ENCODE peak calls at places on chromosomes 2 and 18, in seven cellular contexts. U is A549, G is body of pancreas, Q is A673, P is heart left ventricle, D is small intestine, I is aorta. A is an unnamed sample.

GRCh38 chr2:72325592-72326422 is 178.1 kb upstream of the CYP26B1 start:
- DNase-seq in G (peak), I (no peak), U (peak), Q (peak), P (no peak), D (peak), A (peak)

GRCh38 chr2:21008014-21008789 is 35.7 kb downstream of the APOB start:
- DNase-seq in D (no peak), U (no peak), G (no peak), I (no peak), P (no peak), Q (no peak), A (no peak)

GRCh38 chr2:224655006-224655537 is 61.1 kb downstream of the CCDC195 start:
- DNase-seq in U (no peak), I (no peak), G (no peak), D (no peak), Q (no peak), P (no peak), A (no peak)

GRCh38 chr2:232335859-232336215 is 42.7 kb upstream of the ALPP start:
- DNase-seq in P (no peak), Q (no peak), I (no peak), D (no peak), G (peak), U (no peak), A (peak)

GRCh38 chr2:84493494-84493893 is 22.8 kb upstream of the DNAH6 start:
- DNase-seq in Q (peak), P (no peak), G (no peak), D (no peak), U (peak), I (no peak), A (no peak)

GRCh38 chr2:172734711-172735645 is 667 bp upstream of the RAPGEF4 start:
- DNase-seq in U (no peak), I (no peak), Q (no peak), G (peak), P (no peak), D (no peak), A (no peak)

GRCh38 chr2:130808482-130809268 is 28.0 kb upstream of the ARHGEF4 start:
- DNase-seq in P (no peak), G (no peak), Q (no peak), I (no peak), U (peak), D (no peak), A (no peak)

GRCh38 chr2:120847700-120848321 is 112.1 kb downstream of the GLI2 start:
- DNase-seq in Q (peak), U (no peak), I (no peak), D (no peak), G (no peak), P (no peak), A (no peak)

GRCh38 chr18:67041334-67041733 is 437.4 kb upstream of the CDH19 start:
- DNase-seq in U (no peak), D (no peak), P (no peak), Q (peak), I (no peak), G (no peak), A (no peak)

GRCh38 chr2:67516358-67516757 is 119.2 kb downstream of the ETAA1 start:
- DNase-seq in U (no peak), I (no peak), G (no peak), P (no peak), D (no peak), Q (no peak), A (no peak)

GRCh38 chr2:31998731-31999383 is 12.0 kb downstream of the MEMO1 start:
- DNase-seq in U (no peak), I (no peak), Q (no peak), P (no peak), G (no peak), D (no peak), A (no peak)

GRCh38 chr2:45654250-45654649 is 2.8 kb downstream of the PRKCE start:
- DNase-seq in D (no peak), I (no peak), G (peak), Q (no peak), P (no peak), U (no peak), A (peak)

GRCh38 chr2:175366814-175367213 is 185.3 kb upstream of the ATP5MC3 start:
- DNase-seq in G (peak), Q (peak), D (peak), P (no peak), I (no peak), U (peak), A (no peak)

GRCh38 chr18:34352385-34353163 is 127.9 kb upstream of the NOL4 start:
- DNase-seq in P (no peak), D (no peak), G (peak), Q (peak), U (no peak), I (no peak), A (no peak)

GRCh38 chr2:23520256-23520655 is 135.3 kb downstream of the KLHL29 start:
- DNase-seq in D (no peak), Q (no peak), U (no peak), I (no peak), G (no peak), P (no peak), A (no peak)

GRCh38 chr18:12654971-12655370 is 2.9 kb downstream of the SPIRE1 start:
- DNase-seq in D (no peak), G (no peak), P (no peak), U (no peak), Q (no peak), I (no peak), A (no peak)

GRCh38 chr18:76219023-76219422 is 276.0 kb downstream of the ZNF516 start:
- DNase-seq in G (no peak), P (no peak), Q (no peak), U (no peak), I (no peak), D (no peak), A (no peak)

GRCh38 chr2:157032019-157032418 is 225.5 kb upstream of the GALNT5 start:
- DNase-seq in G (no peak), D (no peak), I (no peak), Q (peak), U (peak), P (no peak), A (no peak)

GRCh38 chr2:9538000-9538507 is 17.6 kb downstream of the ADAM17 start:
- DNase-seq in Q (peak), I (no peak), P (no peak), D (no peak), U (peak), G (no peak), A (no peak)

GRCh38 chr2:58939388-58939787 is 698.3 kb upstream of the FANCL start:
- DNase-seq in D (no peak), I (no peak), Q (no peak), P (no peak), U (peak), G (no peak), A (no peak)

GRCh38 chr2:30223413-30223874 is 7.9 kb upstream of the LBH start:
- DNase-seq in I (no peak), P (no peak), G (no peak), U (no peak), Q (no peak), D (no peak), A (no peak)

GRCh38 chr2:148044322-148044721 is 23.4 kb downstream of the MBD5 start:
- DNase-seq in P (no peak), D (no peak), G (no peak), Q (no peak), U (peak), I (no peak), A (no peak)

DNA sequence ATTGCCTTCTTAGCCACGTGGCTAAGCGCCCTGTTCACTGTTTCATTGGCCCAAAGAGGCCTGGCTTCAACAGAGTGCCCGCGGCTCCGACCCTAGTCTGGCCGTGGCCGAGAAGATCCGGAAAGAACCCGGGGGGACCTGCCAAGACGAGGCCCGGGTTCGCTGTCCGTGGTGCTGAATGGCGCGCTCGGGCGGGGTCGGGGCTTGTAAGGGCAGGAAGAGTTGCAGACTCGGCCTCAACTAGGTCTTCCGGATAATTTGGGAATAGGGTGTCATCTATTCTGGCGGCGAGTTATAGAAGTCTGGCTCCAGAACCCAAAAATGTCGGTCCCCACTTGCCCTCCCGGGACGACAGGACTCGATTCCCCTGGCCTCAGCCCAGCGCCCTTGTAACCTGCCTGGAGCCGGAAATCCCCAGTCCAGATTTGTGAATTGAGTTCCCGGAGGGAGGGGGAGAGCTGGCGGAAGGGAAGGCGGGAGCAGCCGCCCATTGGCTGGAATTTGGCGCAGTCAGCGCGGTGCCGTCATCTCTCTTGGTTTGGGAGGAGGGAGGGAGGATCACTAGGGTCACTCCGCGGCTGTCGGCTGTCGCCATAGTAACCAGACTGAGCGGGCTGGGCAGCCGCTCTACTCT is 3.5 kb downstream of the CDK5R2 start:
- DNase-seq in D (no peak), G (peak), U (peak), Q (peak), P (peak), I (peak), A (peak)
- H3K4me3 ChIP-seq in D (no peak), G (no peak), U (peak), Q (peak), P (no peak), I (no peak), A (no peak)

DNA sequence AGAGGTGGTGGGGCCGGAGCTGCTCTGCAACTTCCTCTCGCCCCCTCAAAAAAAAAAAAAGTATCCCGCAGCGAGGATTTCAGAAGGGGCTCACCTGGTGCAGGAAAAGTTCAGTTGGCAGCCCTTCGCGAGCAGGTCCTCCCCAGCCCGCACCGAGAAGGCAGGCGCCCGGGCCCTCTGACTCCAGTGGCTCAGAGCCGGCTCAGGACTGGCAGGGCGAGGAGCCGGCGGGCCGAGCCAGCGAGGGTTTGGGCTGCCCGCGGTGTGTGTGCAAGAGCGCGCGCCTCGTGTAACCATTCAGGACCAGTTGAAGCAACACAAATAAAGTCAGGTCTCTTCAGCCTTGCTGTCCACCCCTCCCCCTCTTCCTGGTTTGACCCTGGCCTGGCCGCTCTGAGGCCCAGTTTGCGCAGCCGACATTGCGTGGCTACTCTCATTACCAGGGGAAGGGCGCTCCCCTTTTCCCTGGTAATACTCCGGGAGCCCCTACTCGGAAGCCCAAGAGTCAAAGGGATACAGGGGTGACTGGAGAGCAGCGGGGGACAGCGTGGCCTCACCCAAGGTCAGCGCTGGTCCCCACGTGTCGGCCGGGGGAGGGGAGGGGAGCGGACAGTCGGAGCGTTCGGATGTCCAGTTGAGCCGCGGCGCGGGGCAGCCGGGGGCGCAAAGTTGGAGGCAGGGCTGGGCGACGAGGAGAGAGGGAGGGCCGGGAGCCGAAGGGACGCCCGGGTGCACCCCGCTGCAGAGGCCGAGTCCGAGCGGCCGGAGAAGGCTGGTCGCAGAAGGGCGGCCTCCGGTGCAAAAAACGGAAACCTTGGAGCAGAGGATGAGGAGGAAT is 12.3 kb downstream of the EN1 start:
- DNase-seq in G (peak), P (no peak), U (no peak), Q (no peak), D (no peak), I (no peak), A (no peak)
- H3K4me3 ChIP-seq in G (peak), P (peak), U (peak), Q (peak), D (no peak), I (peak), A (peak)

GRCh38 chr2:66439291-66440010 is 4.5 kb downstream of the MEIS1 start:
- DNase-seq in P (peak), G (peak), D (no peak), U (no peak), Q (peak), I (peak), A (no peak)

GRCh38 chr2:66440692-66441091 is 5.8 kb downstream of the MEIS1 start:
- DNase-seq in Q (peak), D (no peak), G (peak), I (no peak), P (peak), U (no peak), A (no peak)

GRCh38 chr2:66441651-66442365 is 6.9 kb downstream of the MEIS1 start:
- DNase-seq in U (no peak), D (no peak), G (no peak), P (no peak), Q (no peak), I (no peak), A (no peak)

GRCh38 chr2:66438498-66439290 is 3.8 kb downstream of the MEIS1 start:
- DNase-seq in Q (no peak), P (no peak), G (no peak), D (no peak), I (no peak), U (no peak), A (no peak)

GRCh38 chr2:66440011-66440542 is 5.2 kb downstream of the MEIS1 start:
- DNase-seq in Q (peak), I (no peak), U (no peak), D (no peak), G (no peak), P (peak), A (no peak)
- H3K4me3 ChIP-seq in Q (peak), I (peak), U (no peak), D (peak), G (peak), P (peak), A (peak)

DNA sequence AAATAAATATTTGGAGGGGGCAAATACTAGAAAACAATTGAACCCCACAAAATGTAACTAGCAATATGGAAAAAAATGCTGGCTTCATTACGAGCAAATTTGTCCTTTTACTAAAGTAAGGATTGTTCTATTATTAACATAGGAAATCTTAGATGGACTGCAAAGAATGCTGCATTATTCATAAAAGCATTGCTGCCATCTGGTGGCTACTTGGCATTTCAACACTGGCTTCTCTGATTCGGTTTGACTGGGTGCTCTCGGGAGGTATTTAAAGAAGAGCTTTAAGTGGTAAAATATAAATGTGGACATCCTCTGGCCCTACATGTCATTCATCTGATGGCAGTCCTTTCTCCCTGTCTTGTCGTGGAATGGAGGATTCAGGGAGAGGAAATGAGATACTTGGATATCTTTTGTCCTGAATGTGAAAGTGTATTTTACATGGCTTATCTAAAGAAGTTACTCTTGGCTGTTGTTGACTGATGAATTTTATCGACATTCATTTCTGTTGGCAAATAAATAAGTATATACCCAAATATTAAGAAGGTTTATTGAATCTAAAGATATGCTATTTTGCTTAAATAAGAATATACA is 130.2 kb downstream of the ARHGAP15 start:
- DNase-seq in Q (peak), G (peak), I (no peak), P (peak), U (peak), D (peak), A (peak)
- H3K4me3 ChIP-seq in Q (no peak), G (no peak), I (no peak), P (no peak), U (no peak), D (no peak), A (no peak)

GRCh38 chr18:49377742-49378141 is 82.7 kb downstream of the DYM start:
- DNase-seq in G (no peak), I (no peak), D (no peak), U (no peak), P (no peak), Q (no peak), A (no peak)
- H3K4me3 ChIP-seq in G (no peak), I (no peak), D (no peak), U (no peak), P (no peak), Q (no peak), A (no peak)

DNA sequence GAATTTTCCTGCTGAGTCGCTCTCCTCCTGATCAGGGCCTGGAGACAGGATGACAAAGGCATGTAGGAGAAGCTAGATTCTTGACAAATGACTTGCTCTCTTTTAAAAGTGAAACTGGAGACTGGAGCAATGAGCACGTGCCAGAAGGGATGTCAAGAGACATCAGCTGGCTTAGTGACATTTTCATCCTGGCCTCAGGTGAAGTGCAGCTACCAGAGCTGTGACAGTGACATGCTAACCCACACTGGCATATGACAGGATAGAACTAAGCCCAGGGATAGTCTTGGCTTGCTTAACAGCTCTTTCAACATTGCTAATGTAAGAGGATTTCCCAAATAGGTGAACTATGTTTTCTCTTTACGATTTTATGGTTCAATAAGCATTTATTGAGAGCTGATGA is 757.5 kb upstream of the DDX18 start:
- DNase-seq in Q (no peak), U (no peak), G (no peak), D (peak), P (no peak), I (no peak), A (no peak)
- H3K4me3 ChIP-seq in Q (no peak), U (no peak), G (no peak), D (no peak), P (no peak), I (no peak), A (no peak)

DNA sequence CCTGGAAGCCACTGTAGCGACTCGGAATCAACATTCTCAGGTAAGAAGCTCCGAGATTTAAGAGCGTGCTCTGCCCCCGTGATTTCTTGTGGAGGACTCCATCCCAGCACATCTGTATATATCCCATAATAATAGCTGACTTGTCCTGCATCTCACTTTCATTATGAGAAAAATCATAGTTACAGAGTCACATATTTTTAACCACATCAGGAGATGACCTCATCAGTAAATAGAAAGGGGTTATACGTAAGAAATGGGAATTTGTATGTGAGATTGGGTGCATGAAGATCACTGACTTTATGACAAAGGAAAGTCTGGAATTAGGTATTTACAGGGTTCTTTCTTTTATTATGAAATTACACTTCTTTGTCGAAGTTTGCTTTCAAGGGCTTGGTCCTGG is 16.4 kb upstream of the TMEM18 start:
- DNase-seq in D (no peak), Q (no peak), P (no peak), G (no peak), U (no peak), I (no peak), A (no peak)
- H3K4me3 ChIP-seq in D (no peak), Q (no peak), P (no peak), G (no peak), U (no peak), I (no peak), A (no peak)

A was measured in stomach.